ENCODE peak calls at places on chromosomes 16 and 17, in ten cellular contexts. N is kidney tubule cell; S is body of pancreas; X is non-pigmented ciliary epithelial cell; K is AML-193; U is OCI-LY7; P is MCF 10A; O is thoracic aorta; H is fibroblast of the conjunctiva; R is effector memory CD8-positive, alpha-beta T cell. I is an unnamed sample.

GRCh38 chr17:81821603-81822311 is 11.3 kb downstream of the MCRIP1 start:
- DNase-seq in R (no peak), U (no peak), N (peak), P (peak), O (peak), X (no peak), H (no peak), K (no peak), S (peak), I (no peak)

GRCh38 chr16:52545544-52546262 is 1.2 kb downstream of the TOX3 start:
- DNase-seq in S (no peak), U (no peak), O (no peak), P (no peak), H (no peak), X (no peak), K (no peak), R (no peak), N (no peak), I (no peak)

GRCh38 chr16:17467923-17468540 is 2.7 kb downstream of the XYLT1 start:
- DNase-seq in P (peak), H (peak), S (peak), O (no peak), N (peak), U (peak), K (peak), X (no peak), R (no peak), I (no peak)

GRCh38 chr17:28682655-28683054 is 20.6 kb downstream of the SUPT6H start:
- DNase-seq in U (no peak), O (no peak), R (no peak), N (no peak), S (no peak), K (no peak), X (no peak), H (no peak), P (no peak), I (no peak)

GRCh38 chr17:36674278-36674650 is 72.9 kb downstream of the MRM1 start:
- DNase-seq in K (no peak), P (no peak), S (no peak), O (no peak), R (peak), U (no peak), H (no peak), X (no peak), N (peak), I (no peak)

GRCh38 chr16:3592559-3592958 is 15.4 kb upstream of the NLRC3 start:
- DNase-seq in S (no peak), X (no peak), R (no peak), P (no peak), U (no peak), N (no peak), K (no peak), H (no peak), O (no peak), I (no peak)

GRCh38 chr17:1480747-1481465 is 11.6 kb downstream of the MYO1C start:
- DNase-seq in X (no peak), O (no peak), H (peak), S (no peak), U (no peak), P (no peak), R (no peak), K (no peak), N (no peak), I (no peak)

GRCh38 chr17:32596206-32596605 is 109.4 kb downstream of the CDK5R1 start:
- DNase-seq in H (no peak), O (no peak), R (no peak), P (no peak), K (no peak), N (no peak), S (no peak), U (no peak), X (no peak), I (no peak)

GRCh38 chr17:40341808-40342574 is 22.5 kb downstream of the GJD3 start:
- DNase-seq in X (no peak), N (peak), R (no peak), U (no peak), K (no peak), S (peak), O (no peak), H (no peak), P (no peak), I (peak)

GRCh38 chr16:86046026-86046713 is 147.2 kb downstream of the IRF8 start:
- DNase-seq in R (no peak), S (no peak), K (no peak), H (no peak), O (no peak), P (no peak), X (no peak), N (no peak), U (no peak), I (no peak)

GRCh38 chr17:29611351-29612093 is 11.2 kb downstream of the CORO6 start:
- DNase-seq in S (no peak), K (no peak), R (no peak), O (no peak), U (no peak), X (no peak), H (no peak), P (no peak), N (no peak), I (no peak)

GRCh38 chr16:85384831-85385462 is 228.2 kb upstream of the GSE1 start:
- DNase-seq in S (no peak), N (peak), X (no peak), P (peak), U (no peak), K (no peak), R (no peak), O (no peak), H (no peak), I (no peak)

GRCh38 chr16:23072084-23072599 is 77.1 kb downstream of the USP31 start:
- DNase-seq in U (no peak), R (no peak), S (no peak), N (peak), K (no peak), O (peak), H (no peak), P (peak), X (peak), I (no peak)

GRCh38 chr17:50634123-50634914 is at the start of gene ABCC3:
- DNase-seq in H (no peak), X (no peak), N (peak), P (peak), U (no peak), S (peak), O (no peak), R (no peak), K (no peak), I (no peak)

GRCh38 chr16:66238696-66239095 is 127.8 kb upstream of the CDH5 start:
- DNase-seq in S (no peak), K (no peak), O (no peak), N (no peak), U (no peak), P (no peak), R (no peak), X (no peak), H (no peak), I (no peak)